ENCODE peak calls at places on chromosomes 3 and 15, in seven cellular contexts. D, M, K, O, W, V and J are unnamed samples.

GRCh38 chr15:67998599-67999122 is 55.5 kb upstream of the PIAS1 start:
- DNase-seq in D (no peak), M (peak), K (peak), O (peak), W (peak), V (peak), J (peak)

GRCh38 chr3:56415672-56416071 is 52.6 kb downstream of the ERC2 start:
- DNase-seq in D (no peak), M (no peak), K (no peak), O (no peak), W (no peak), V (no peak), J (no peak)

GRCh38 chr3:51675201-51675611 is 4.2 kb downstream of the TEX264 start:
- DNase-seq in D (no peak), M (peak), K (no peak), O (no peak), W (peak), V (no peak), J (peak)

GRCh38 chr3:150410311-150411105 is 2.4 kb downstream of the TSC22D2 start:
- DNase-seq in D (peak), M (no peak), K (peak), O (no peak), W (peak), V (peak), J (no peak)

GRCh38 chr15:70151441-70151840 is 53.7 kb upstream of the TLE3 start:
- DNase-seq in D (no peak), M (no peak), K (no peak), O (no peak), W (no peak), V (no peak), J (no peak)

GRCh38 chr3:141402476-141403171 is 34.3 kb downstream of the ZBTB38 start:
- DNase-seq in D (peak), M (peak), K (peak), O (peak), W (peak), V (peak), J (no peak)

GRCh38 chr3:127211118-127212060 is 18.5 kb downstream of the PRR23E start:
- DNase-seq in D (no peak), M (no peak), K (no peak), O (no peak), W (no peak), V (no peak), J (no peak)

GRCh38 chr15:69593981-69594966 is 141.7 kb downstream of the RPLP1 start:
- DNase-seq in D (no peak), M (peak), K (peak), O (peak), W (peak), V (no peak), J (no peak)

GRCh38 chr3:55511895-55512585 is 24.9 kb upstream of the WNT5A start:
- DNase-seq in D (no peak), M (peak), K (no peak), O (no peak), W (peak), V (no peak), J (no peak)

GRCh38 chr3:172687501-172687900 is 23.4 kb downstream of the NCEH1 start:
- DNase-seq in D (no peak), M (no peak), K (no peak), O (no peak), W (no peak), V (no peak), J (no peak)

GRCh38 chr3:143775401-143775970 is 72.8 kb downstream of the SLC9A9 start:
- DNase-seq in D (no peak), M (peak), K (no peak), O (peak), W (peak), V (no peak), J (no peak)

GRCh38 chr3:27479816-27480543 is 4.2 kb downstream of the SLC4A7 start:
- DNase-seq in D (no peak), M (no peak), K (no peak), O (no peak), W (no peak), V (no peak), J (no peak)

GRCh38 chr15:25770031-25770430 is 93.1 kb downstream of the ATP10A start:
- DNase-seq in D (no peak), M (no peak), K (no peak), O (no peak), W (no peak), V (no peak), J (no peak)

GRCh38 chr3:33481018-33481621 is 40.9 kb upstream of the UBP1 start:
- DNase-seq in D (no peak), M (no peak), K (no peak), O (no peak), W (no peak), V (no peak), J (no peak)

GRCh38 chr3:50606596-50606995 is 5.0 kb downstream of the CISH start:
- DNase-seq in D (peak), M (no peak), K (no peak), O (no peak), W (no peak), V (no peak), J (no peak)

GRCh38 chr3:11465744-11466611 is 177.7 kb downstream of the VGLL4 start:
- DNase-seq in D (no peak), M (peak), K (no peak), O (peak), W (peak), V (peak), J (peak)

GRCh38 chr3:194861375-194861774 is 175.7 kb downstream of the FAM43A start:
- DNase-seq in D (no peak), M (no peak), K (no peak), O (no peak), W (no peak), V (no peak), J (no peak)

GRCh38 chr3:168030488-168031054 is 65.2 kb downstream of the GOLIM4 start:
- DNase-seq in D (no peak), M (no peak), K (no peak), O (no peak), W (no peak), V (no peak), J (no peak)

GRCh38 chr3:40628984-40629383 is 104.2 kb downstream of the ZNF621 start:
- DNase-seq in D (no peak), M (no peak), K (no peak), O (no peak), W (no peak), V (no peak), J (no peak)

GRCh38 chr3:66638717-66639116 is 137.9 kb upstream of the LRIG1 start:
- DNase-seq in D (no peak), M (no peak), K (no peak), O (no peak), W (no peak), V (no peak), J (no peak)

GRCh38 chr3:33131328-33132018 is 17.7 kb downstream of the CRTAP start:
- DNase-seq in D (no peak), M (peak), K (no peak), O (peak), W (peak), V (peak), J (no peak)

GRCh38 chr3:8658326-8659212 is 14.0 kb upstream of the SSUH2 start:
- DNase-seq in D (no peak), M (peak), K (peak), O (peak), W (peak), V (peak), J (no peak)

GRCh38 chr3:129228891-129229585 is 20.4 kb upstream of the COPG1 start:
- DNase-seq in D (no peak), M (peak), K (no peak), O (peak), W (peak), V (no peak), J (peak)

GRCh38 chr3:129230311-129231019 is 18.9 kb upstream of the COPG1 start:
- DNase-seq in D (no peak), M (peak), K (no peak), O (peak), W (peak), V (peak), J (no peak)

GRCh38 chr3:129226374-129226773 is 23.0 kb upstream of the COPG1 start:
- DNase-seq in D (no peak), M (peak), K (peak), O (peak), W (peak), V (peak), J (peak)

GRCh38 chr3:129224984-129225393 is 24.4 kb upstream of the COPG1 start:
- DNase-seq in D (no peak), M (peak), K (peak), O (peak), W (peak), V (peak), J (peak)
- H3K4me3 ChIP-seq in D (no peak), M (no peak), K (peak), O (no peak), W (peak), V (no peak), J (no peak)

GRCh38 chr3:153111056-153111455 is 51.0 kb upstream of the RAP2B start:
- DNase-seq in D (no peak), M (no peak), K (no peak), O (no peak), W (no peak), V (no peak), J (no peak)

GRCh38 chr3:153115326-153115725 is 46.7 kb upstream of the RAP2B start:
- DNase-seq in D (no peak), M (no peak), K (no peak), O (no peak), W (no peak), V (no peak), J (no peak)

DNA sequence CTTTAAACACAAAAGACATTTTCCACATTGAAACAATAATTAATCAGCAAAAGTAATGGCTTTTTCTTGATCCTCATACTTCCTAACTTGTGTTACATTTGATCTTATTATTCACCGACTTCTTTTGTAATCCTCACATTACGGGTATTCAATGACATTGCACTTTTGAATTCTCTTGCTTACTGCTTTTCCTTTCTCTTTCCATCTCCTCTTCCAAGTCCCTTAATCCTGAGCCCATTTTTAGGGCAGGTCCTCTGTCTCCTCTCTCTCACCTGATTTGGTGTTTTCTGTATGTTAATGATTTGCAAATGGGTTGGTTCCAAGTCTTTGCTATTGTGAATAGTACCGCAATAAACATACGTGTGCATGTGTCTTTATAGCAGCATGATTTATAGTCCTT is 48.5 kb upstream of the RAP2B start:
- DNase-seq in D (no peak), M (no peak), K (no peak), O (no peak), W (no peak), V (no peak), J (no peak)
- H3K4me3 ChIP-seq in D (no peak), M (no peak), K (no peak), O (no peak), W (no peak), V (no peak), J (no peak)

GRCh38 chr15:92881838-92882696 is 18.1 kb upstream of the CHD2 start:
- DNase-seq in D (peak), M (peak), K (peak), O (peak), W (peak), V (peak), J (peak)

GRCh38 chr15:92880796-92881569 is 19.1 kb upstream of the CHD2 start:
- DNase-seq in D (no peak), M (peak), K (no peak), O (no peak), W (no peak), V (no peak), J (no peak)

GRCh38 chr15:92879949-92880725 is 20.0 kb upstream of the CHD2 start:
- DNase-seq in D (no peak), M (no peak), K (no peak), O (no peak), W (no peak), V (no peak), J (no peak)

GRCh38 chr15:92882697-92883642 is 17.2 kb upstream of the CHD2 start:
- DNase-seq in D (peak), M (no peak), K (no peak), O (no peak), W (no peak), V (peak), J (no peak)

DNA sequence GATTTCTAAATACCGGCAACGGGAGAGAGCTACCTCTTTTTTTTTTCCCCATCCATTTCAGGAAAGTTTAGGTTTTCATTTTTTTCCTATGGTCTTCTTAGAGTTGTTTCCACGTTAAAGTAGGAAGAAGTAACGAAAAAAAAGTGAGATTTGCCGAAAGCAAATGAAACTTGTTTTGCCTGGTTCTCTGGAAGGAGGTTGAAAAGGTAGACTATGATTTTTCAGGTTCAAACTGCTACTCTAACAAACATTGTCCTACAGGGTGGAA is 18.6 kb upstream of the CHD2 start:
- DNase-seq in D (no peak), M (no peak), K (no peak), O (no peak), W (no peak), V (no peak), J (no peak)
- H3K4me3 ChIP-seq in D (peak), M (no peak), K (peak), O (no peak), W (no peak), V (no peak), J (no peak)

DNA sequence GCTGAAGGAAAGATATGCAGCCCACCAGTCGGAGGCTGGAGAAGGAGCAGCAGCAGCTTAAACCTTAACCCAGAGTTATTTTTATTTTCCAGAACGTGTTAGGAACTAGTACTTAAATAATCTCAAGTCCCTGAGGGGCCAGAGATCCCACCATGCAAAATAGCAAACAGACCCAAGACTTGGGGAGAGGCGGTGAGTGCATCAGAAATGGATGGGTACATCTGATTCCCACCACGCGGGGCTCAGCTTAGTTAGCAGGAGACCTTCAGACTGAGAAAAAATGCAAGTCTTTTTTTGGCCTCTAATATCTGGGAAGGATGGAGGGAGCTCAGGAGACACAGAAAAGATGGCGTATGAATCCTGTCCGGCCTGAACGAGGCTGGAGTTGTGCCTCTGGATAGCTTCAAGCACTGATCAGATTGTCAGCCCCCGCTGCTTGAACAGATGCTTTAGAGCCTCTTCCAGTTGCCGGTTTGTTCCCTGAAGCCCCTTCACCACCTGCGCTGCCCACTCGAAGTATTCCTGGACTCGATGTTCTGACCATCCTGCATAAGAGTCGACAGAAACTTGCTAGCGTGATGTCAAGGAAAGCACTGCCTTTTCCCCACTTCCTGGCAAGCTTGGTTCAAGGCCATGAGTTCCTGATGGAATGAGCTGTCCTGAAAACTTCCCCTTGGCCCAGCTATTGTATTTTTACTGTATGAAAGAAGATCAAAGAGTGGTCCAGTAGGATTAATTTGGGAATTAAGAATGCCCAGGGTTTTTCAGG is 1.3 kb downstream of the HDDC3 start:
- DNase-seq in D (no peak), M (no peak), K (no peak), O (no peak), W (no peak), V (no peak), J (no peak)
- H3K4me3 ChIP-seq in D (peak), M (no peak), K (peak), O (peak), W (no peak), V (no peak), J (peak)

GRCh38 chr3:94159062-94159726 is 96.3 kb downstream of the NSUN3 start:
- DNase-seq in D (no peak), M (peak), K (no peak), O (peak), W (peak), V (no peak), J (no peak)
- H3K4me3 ChIP-seq in D (no peak), M (no peak), K (no peak), O (peak), W (no peak), V (no peak), J (peak)

GRCh38 chr3:75737831-75738493 is 47.4 kb downstream of the ZNF717 start:
- DNase-seq in D (no peak), M (peak), K (no peak), O (no peak), W (peak), V (no peak), J (no peak)
- H3K4me3 ChIP-seq in D (no peak), M (no peak), K (no peak), O (no peak), W (no peak), V (no peak), J (no peak)

GRCh38 chr3:15629860-15630597 is 28.5 kb downstream of the BTD start:
- DNase-seq in D (peak), M (peak), K (peak), O (peak), W (peak), V (peak), J (no peak)
- H3K4me3 ChIP-seq in D (no peak), M (peak), K (peak), O (peak), W (peak), V (no peak), J (peak)

DNA sequence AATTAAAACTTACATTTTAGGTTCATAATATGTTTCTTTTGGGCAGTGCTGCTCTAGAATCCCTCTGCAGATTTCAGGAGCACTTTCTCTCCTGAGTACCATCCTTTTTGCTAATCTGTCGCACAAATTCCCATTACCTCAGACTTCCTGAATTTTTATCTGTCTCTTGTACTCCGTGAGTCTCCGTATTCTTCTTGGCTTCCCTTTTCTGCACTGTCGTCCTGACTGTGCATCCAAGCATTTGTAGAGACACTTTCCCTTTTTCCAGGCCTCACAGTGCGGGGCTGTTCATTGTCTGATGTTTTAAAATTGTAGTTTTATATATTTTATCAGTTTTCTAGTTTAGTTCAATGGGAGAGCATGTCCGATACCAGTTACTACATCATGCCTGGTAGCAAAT is 27.3 kb downstream of the MEF2A start:
- DNase-seq in D (no peak), M (no peak), K (no peak), O (no peak), W (no peak), V (no peak), J (no peak)
- H3K4me3 ChIP-seq in D (no peak), M (no peak), K (no peak), O (no peak), W (no peak), V (no peak), J (no peak)

DNA sequence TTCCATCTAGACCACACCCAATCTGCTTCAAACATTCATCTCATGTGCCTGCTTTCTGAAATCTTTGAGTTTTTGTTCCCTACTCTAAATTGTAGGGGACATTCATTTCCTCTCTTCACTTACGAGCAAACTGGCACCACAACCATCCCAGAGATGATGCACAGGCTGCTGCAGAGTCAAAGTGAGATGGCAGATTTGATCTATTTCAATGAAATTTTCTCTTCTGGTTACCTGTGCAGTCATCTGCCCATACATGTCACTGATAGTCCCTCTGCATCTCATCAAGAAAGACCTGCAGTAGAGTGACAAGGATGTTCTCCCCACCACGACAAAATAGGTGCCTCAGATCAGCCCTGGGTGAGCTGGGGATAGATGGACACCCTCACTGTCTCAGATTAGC is 118.2 kb upstream of the TNFAIP8L3 start:
- DNase-seq in D (no peak), M (no peak), K (no peak), O (no peak), W (no peak), V (no peak), J (no peak)
- H3K4me3 ChIP-seq in D (no peak), M (no peak), K (no peak), O (no peak), W (no peak), V (no peak), J (no peak)

DNA sequence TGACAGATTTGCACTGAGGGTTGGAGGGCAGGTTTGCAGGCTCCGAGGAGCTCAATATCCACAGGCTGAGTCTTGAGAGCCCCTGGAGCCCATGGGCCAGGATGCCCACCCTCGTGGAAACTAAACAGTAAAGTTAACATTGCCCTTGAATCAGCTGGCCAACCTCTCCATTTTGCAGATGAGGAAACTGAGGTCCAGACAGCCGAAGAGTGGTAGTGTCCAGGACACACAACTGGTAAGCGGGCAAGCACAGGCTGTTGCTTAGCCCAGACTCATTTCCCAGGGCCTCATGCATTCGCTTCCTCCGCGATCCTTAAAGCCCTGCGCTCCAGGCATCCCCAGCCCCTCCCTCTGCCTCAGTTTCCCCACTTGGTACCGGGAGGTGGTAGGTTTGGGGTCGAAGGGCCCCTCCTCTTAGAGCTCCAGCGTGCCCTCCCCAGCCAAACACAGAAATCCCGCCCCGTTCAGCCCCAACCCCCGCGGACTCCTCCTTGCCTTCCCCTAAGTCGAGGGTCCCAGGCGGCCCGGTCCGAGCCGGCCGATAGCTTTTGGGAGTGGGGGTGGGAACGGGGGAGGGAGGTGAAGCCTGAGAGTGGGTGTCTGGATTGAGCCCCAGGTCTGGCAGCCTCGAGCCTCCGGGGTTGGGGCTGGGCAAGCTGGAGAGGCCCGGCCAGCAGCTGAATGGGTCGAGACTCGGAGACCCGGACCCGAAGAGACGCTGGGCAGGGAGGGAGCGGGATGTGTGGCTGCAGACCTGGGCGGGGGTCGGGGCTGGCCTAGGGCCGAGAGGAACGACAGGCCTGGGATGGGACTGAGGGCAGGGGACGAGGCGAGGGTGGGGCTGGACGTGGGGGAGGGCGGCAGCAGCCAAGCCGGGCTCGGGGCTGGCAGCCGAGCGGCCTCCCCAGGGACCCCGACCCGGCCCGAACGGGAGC is 3.6 kb downstream of the PTH1R start:
- DNase-seq in D (no peak), M (no peak), K (no peak), O (no peak), W (no peak), V (no peak), J (no peak)
- H3K4me3 ChIP-seq in D (peak), M (no peak), K (peak), O (peak), W (no peak), V (no peak), J (peak)